ENCODE peak calls at places on chromosomes 1 and 21, in five cellular contexts. U, M, V, O and X are unnamed samples.

GRCh38 chr21:38821959-38822682 is 16.4 kb downstream of the ETS2 start:
- DNase-seq in U (no peak), M (no peak), V (no peak), O (no peak), X (no peak)

GRCh38 chr1:67879485-67879884 is 46.2 kb upstream of the GNG12 start:
- DNase-seq in U (no peak), M (no peak), V (no peak), O (no peak), X (no peak)

GRCh38 chr21:42833439-42833815 is 45.9 kb downstream of the WDR4 start:
- DNase-seq in U (no peak), M (no peak), V (peak; percentile 75), O (peak; percentile 47), X (peak; percentile 8)

GRCh38 chr1:90564164-90564563 is 152.9 kb downstream of the BARHL2 start:
- DNase-seq in U (no peak), M (no peak), V (no peak), O (no peak), X (no peak)

GRCh38 chr1:60874703-60875102 is 207.7 kb upstream of the NFIA start:
- DNase-seq in U (peak; percentile 43), M (peak; percentile 82), V (no peak), O (no peak), X (peak; percentile 38)

GRCh38 chr1:74223453-74223852 is 11.7 kb upstream of the TNNI3K start:
- DNase-seq in U (no peak), M (no peak), V (no peak), O (no peak), X (no peak)

GRCh38 chr21:44594406-44594916 is 2.2 kb upstream of the KRTAP10-6 start:
- DNase-seq in U (no peak), M (no peak), V (no peak), O (no peak), X (no peak)

GRCh38 chr1:156246241-156246761 is 1.6 kb downstream of the PAQR6 start:
- DNase-seq in U (no peak), M (no peak), V (no peak), O (peak; percentile 38), X (no peak)

GRCh38 chr1:215523906-215524305 is 43.2 kb upstream of the KCTD3 start:
- DNase-seq in U (no peak), M (peak; percentile 24), V (no peak), O (no peak), X (peak; percentile 34)

GRCh38 chr1:161305872-161306519 is 3.8 kb downstream of the MPZ start:
- DNase-seq in U (no peak), M (peak; percentile 64), V (peak; percentile 98), O (peak; percentile 97), X (peak; percentile 54)

GRCh38 chr1:37691497-37692077 is 729 bp upstream of the CDCA8 start:
- DNase-seq in U (peak; percentile 31), M (peak; percentile 37), V (peak; percentile 90), O (peak; percentile 41), X (peak; percentile 76)

GRCh38 chr1:115116511-115116910 is 27.2 kb upstream of the TSPAN2 start:
- DNase-seq in U (no peak), M (no peak), V (no peak), O (no peak), X (no peak)

GRCh38 chr1:94989911-94990463 is 63.1 kb upstream of the CNN3 start:
- DNase-seq in U (no peak), M (peak; percentile 34), V (no peak), O (no peak), X (peak; percentile 71)

GRCh38 chr1:185449378-185450101 is 132.5 kb upstream of the IVNS1ABP start:
- DNase-seq in U (no peak), M (no peak), V (no peak), O (no peak), X (no peak)

GRCh38 chr1:225987491-225988316 is 11.4 kb downstream of the SDE2 start:
- DNase-seq in U (no peak), M (peak; percentile 58), V (no peak), O (peak; percentile 68), X (peak; percentile 58)

GRCh38 chr1:38151399-38151798 is 104.8 kb upstream of the POU3F1 start:
- DNase-seq in U (no peak), M (no peak), V (no peak), O (no peak), X (no peak)

GRCh38 chr1:98672184-98672583 is 10.7 kb downstream of the SNX7 start:
- DNase-seq in U (no peak), M (no peak), V (no peak), O (no peak), X (no peak)

GRCh38 chr1:16386454-16387113 is 19.5 kb downstream of the SZRD1 start:
- DNase-seq in U (peak; percentile 62), M (peak; percentile 71), V (no peak), O (no peak), X (peak; percentile 59)

GRCh38 chr1:27143408-27143807 is 11.5 kb downstream of the SLC9A1 start:
- DNase-seq in U (no peak), M (no peak), V (no peak), O (no peak), X (peak; percentile 30)

GRCh38 chr1:78839704-78840277 is 166.7 kb downstream of the ADGRL4 start:
- DNase-seq in U (peak; percentile 44), M (peak; percentile 69), V (no peak), O (peak; percentile 74), X (peak; percentile 61)

GRCh38 chr1:190478193-190479007 is 736 bp upstream of the BRINP3 start:
- DNase-seq in U (no peak), M (peak; percentile 49), V (no peak), O (peak; percentile 84), X (no peak)

GRCh38 chr21:44736291-44737004 is 25.1 kb upstream of the TSPEAR start:
- DNase-seq in U (no peak), M (no peak), V (no peak), O (no peak), X (no peak)

GRCh38 chr1:113455374-113455773 is 65.1 kb downstream of the MAGI3 start:
- DNase-seq in U (no peak), M (no peak), V (no peak), O (no peak), X (no peak)

GRCh38 chr1:113453771-113454083 is 63.4 kb downstream of the MAGI3 start:
- DNase-seq in U (no peak), M (no peak), V (no peak), O (no peak), X (no peak)

GRCh38 chr1:113459279-113459678 is 69.0 kb downstream of the MAGI3 start:
- DNase-seq in U (no peak), M (no peak), V (no peak), O (no peak), X (peak; percentile 4)

GRCh38 chr1:113452921-113453770 is 62.8 kb downstream of the MAGI3 start:
- DNase-seq in U (peak; percentile 38), M (peak; percentile 60), V (no peak), O (peak; percentile 63), X (peak; percentile 57)

GRCh38 chr1:113456967-113457366 is 66.7 kb downstream of the MAGI3 start:
- DNase-seq in U (peak; percentile 92), M (peak; percentile 94), V (no peak), O (no peak), X (peak; percentile 81)
- H3K4me3 ChIP-seq in U (no peak overlapping the region), M (no peak overlapping the region), V (no peak overlapping the region), O (no peak overlapping the region), X (no peak overlapping the region)

GRCh38 chr1:81805537-81806431 is 5.0 kb downstream of the ADGRL2 start:
- DNase-seq in U (no peak), M (no peak), V (no peak), O (no peak), X (no peak)
- TF ChIP-seq CTCF in U (no peak), M (no peak), V (no peak), O (no peak), X (no peak)

GRCh38 chr1:43359696-43360095 is 915 bp downstream of the CDC20 start:
- DNase-seq in U (no peak), M (no peak), V (no peak), O (no peak), X (no peak)
- H3K4me3 ChIP-seq in U (peak overlapping the region; percentile 80), M (peak overlapping the region; percentile 84), V (peak overlapping the region; percentile 78), O (peak overlapping the region; percentile 91), X (peak overlapping the region; percentile 77)

GRCh38 chr1:201792534-201793305 is 36.2 kb upstream of the IPO9 start:
- DNase-seq in U (peak; percentile 80), M (peak; percentile 86), V (no peak), O (peak; percentile 95), X (peak; percentile 96)

GRCh38 chr1:201791775-201792166 is 37.2 kb upstream of the IPO9 start:
- DNase-seq in U (peak; percentile 70), M (peak; percentile 88), V (no peak), O (no peak), X (peak; percentile 85)

GRCh38 chr1:201795066-201795465 is 33.9 kb upstream of the IPO9 start:
- DNase-seq in U (peak; percentile 29), M (peak; percentile 46), V (no peak), O (peak; percentile 71), X (peak; percentile 48)

GRCh38 chr1:201791051-201791774 is 37.7 kb upstream of the IPO9 start:
- DNase-seq in U (no peak), M (peak; percentile 84), V (no peak), O (no peak), X (peak; percentile 76)

GRCh38 chr1:201793306-201793925 is 35.5 kb upstream of the IPO9 start:
- DNase-seq in U (no peak), M (no peak), V (no peak), O (no peak), X (no peak)
- TF ChIP-seq CTCF in U (no peak), M (no peak), V (peak; percentile 26), O (no peak), X (no peak)

DNA sequence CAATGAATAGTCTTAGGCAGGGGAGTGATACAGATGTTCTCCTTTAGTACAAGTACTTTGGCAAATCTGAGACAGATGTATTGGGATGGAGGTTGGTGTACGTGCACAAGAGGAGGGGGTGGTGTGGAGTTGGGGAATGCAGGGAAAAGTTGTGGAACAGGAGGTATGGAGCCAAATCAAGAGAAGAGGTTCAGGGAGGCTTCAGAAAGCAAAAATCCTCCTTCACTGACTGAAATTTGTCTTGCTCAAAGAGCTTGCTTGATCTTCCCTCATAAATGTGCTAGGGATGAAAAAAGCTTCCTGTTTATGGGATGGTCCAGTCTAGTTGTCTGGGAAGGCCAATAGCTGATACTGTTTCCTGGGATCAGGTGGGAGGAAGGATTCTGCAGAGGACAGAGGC is 5.8 kb downstream of the RNF19B start:
- DNase-seq in U (no peak), M (no peak), V (no peak), O (no peak), X (no peak)
- H3K4me3 ChIP-seq in U (no peak overlapping the region), M (no peak overlapping the region), V (no peak overlapping the region), O (no peak overlapping the region), X (no peak overlapping the region)

DNA sequence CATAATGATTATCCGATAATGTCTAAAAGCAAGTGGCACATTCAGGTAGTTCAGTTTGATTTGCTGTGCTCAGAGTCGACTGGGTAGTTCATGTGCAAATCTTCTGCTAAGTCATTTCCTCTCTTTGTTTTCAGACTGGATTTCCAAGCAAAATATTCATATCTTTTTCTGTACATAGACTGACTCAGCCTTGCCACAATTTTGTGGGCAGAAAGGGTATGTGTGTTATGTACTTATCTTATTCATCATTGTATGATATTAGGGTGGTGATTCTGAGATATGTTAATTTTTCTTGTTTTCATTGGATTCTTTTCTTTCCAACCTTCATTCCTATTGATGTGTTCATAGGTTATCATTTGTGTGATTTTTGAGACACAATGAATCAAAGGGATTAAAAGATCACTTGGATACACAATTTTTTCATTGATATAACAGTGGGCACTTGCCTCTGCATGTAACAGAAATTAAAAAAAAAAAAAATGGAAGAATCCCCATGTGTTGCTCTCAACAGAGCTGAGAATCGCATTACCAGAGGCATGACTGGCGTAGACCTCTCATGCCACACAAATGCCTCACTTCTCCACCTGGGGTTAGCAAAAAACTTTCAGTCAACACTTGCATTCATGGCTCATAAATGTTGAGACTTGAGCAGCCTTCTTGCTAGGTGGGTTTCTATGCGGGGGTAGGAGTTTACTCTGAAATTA is 355.5 kb downstream of the LTN1 start:
- DNase-seq in U (peak; percentile 93), M (peak; percentile 96), V (no peak), O (no peak), X (peak; percentile 55)
- TF ChIP-seq CTCF in U (no peak), M (no peak), V (no peak), O (no peak), X (no peak)